ENCODE peak calls at places on chromosomes 1 and 21, in eight cellular contexts. One of them, this sample, is unnamed.

GRCh38 chr1:163361123-163361934 is 39.6 kb downstream of the NUF2 start:
- DNase-seq in NCI-H774: peak
- DNase-seq in stimulated activated CD4-positive, alpha-beta T cell treated with anti-CD3 and anti-CD28 coated beads, Interleukin-15, amount 100 ng/mL, for 1 hour: no peak
- DNase-seq in myocyte: peak
- DNase-seq in KG1: no peak
- DNase-seq in brain microvascular endothelial cell: no peak
- DNase-seq in C1 segment of cervical spinal cord: no peak
- DNase-seq in NCI-H524: peak
- DNase-seq in this sample: peak

GRCh38 chr1:41848216-41848952 is 70.3 kb downstream of the HIVEP3 start:
- DNase-seq in myocyte: no peak
- DNase-seq in brain microvascular endothelial cell: no peak
- DNase-seq in C1 segment of cervical spinal cord: no peak
- DNase-seq in stimulated activated CD4-positive, alpha-beta T cell treated with anti-CD3 and anti-CD28 coated beads, Interleukin-15, amount 100 ng/mL, for 1 hour: no peak
- DNase-seq in KG1: no peak
- DNase-seq in NCI-H774: no peak
- DNase-seq in NCI-H524: peak
- DNase-seq in this sample: no peak

GRCh38 chr1:150544204-150544603 is 5.0 kb upstream of the ADAMTSL4 start:
- DNase-seq in myocyte: peak
- DNase-seq in NCI-H524: no peak
- DNase-seq in KG1: no peak
- DNase-seq in stimulated activated CD4-positive, alpha-beta T cell treated with anti-CD3 and anti-CD28 coated beads, Interleukin-15, amount 100 ng/mL, for 1 hour: no peak
- DNase-seq in NCI-H774: peak
- DNase-seq in C1 segment of cervical spinal cord: no peak
- DNase-seq in brain microvascular endothelial cell: no peak
- DNase-seq in this sample: no peak

GRCh38 chr1:54476231-54477109 is 70.3 kb upstream of the SSBP3 start:
- DNase-seq in NCI-H524: no peak
- DNase-seq in myocyte: no peak
- DNase-seq in stimulated activated CD4-positive, alpha-beta T cell treated with anti-CD3 and anti-CD28 coated beads, Interleukin-15, amount 100 ng/mL, for 1 hour: no peak
- DNase-seq in brain microvascular endothelial cell: no peak
- DNase-seq in C1 segment of cervical spinal cord: no peak
- DNase-seq in KG1: no peak
- DNase-seq in NCI-H774: no peak
- DNase-seq in this sample: no peak

GRCh38 chr21:41294548-41295231 is 21.9 kb upstream of the FAM3B start:
- DNase-seq in C1 segment of cervical spinal cord: no peak
- DNase-seq in stimulated activated CD4-positive, alpha-beta T cell treated with anti-CD3 and anti-CD28 coated beads, Interleukin-15, amount 100 ng/mL, for 1 hour: no peak
- DNase-seq in KG1: no peak
- DNase-seq in NCI-H524: no peak
- DNase-seq in brain microvascular endothelial cell: no peak
- DNase-seq in NCI-H774: no peak
- DNase-seq in myocyte: no peak
- DNase-seq in this sample: no peak

GRCh38 chr1:37480581-37481288 is 6.4 kb downstream of the ZC3H12A start:
- DNase-seq in NCI-H524: no peak
- DNase-seq in brain microvascular endothelial cell: no peak
- DNase-seq in KG1: no peak
- DNase-seq in C1 segment of cervical spinal cord: no peak
- DNase-seq in NCI-H774: no peak
- DNase-seq in stimulated activated CD4-positive, alpha-beta T cell treated with anti-CD3 and anti-CD28 coated beads, Interleukin-15, amount 100 ng/mL, for 1 hour: no peak
- DNase-seq in myocyte: no peak
- DNase-seq in this sample: no peak

GRCh38 chr1:178470411-178470960 is 26.3 kb downstream of the CLEC20A start:
- DNase-seq in myocyte: no peak
- DNase-seq in C1 segment of cervical spinal cord: no peak
- DNase-seq in stimulated activated CD4-positive, alpha-beta T cell treated with anti-CD3 and anti-CD28 coated beads, Interleukin-15, amount 100 ng/mL, for 1 hour: no peak
- DNase-seq in KG1: no peak
- DNase-seq in brain microvascular endothelial cell: no peak
- DNase-seq in NCI-H524: no peak
- DNase-seq in NCI-H774: no peak
- DNase-seq in this sample: no peak

GRCh38 chr21:19692231-19692630 is 1288.6 kb upstream of the TMPRSS15 start:
- DNase-seq in brain microvascular endothelial cell: no peak
- DNase-seq in NCI-H524: peak
- DNase-seq in stimulated activated CD4-positive, alpha-beta T cell treated with anti-CD3 and anti-CD28 coated beads, Interleukin-15, amount 100 ng/mL, for 1 hour: no peak
- DNase-seq in NCI-H774: no peak
- DNase-seq in myocyte: no peak
- DNase-seq in C1 segment of cervical spinal cord: no peak
- DNase-seq in KG1: no peak
- DNase-seq in this sample: no peak

GRCh38 chr1:206757524-206758266 is 12.9 kb upstream of the IL19 start:
- DNase-seq in brain microvascular endothelial cell: no peak
- DNase-seq in NCI-H524: no peak
- DNase-seq in KG1: peak
- DNase-seq in stimulated activated CD4-positive, alpha-beta T cell treated with anti-CD3 and anti-CD28 coated beads, Interleukin-15, amount 100 ng/mL, for 1 hour: no peak
- DNase-seq in C1 segment of cervical spinal cord: no peak
- DNase-seq in myocyte: no peak
- DNase-seq in NCI-H774: no peak
- DNase-seq in this sample: no peak

GRCh38 chr1:178702141-178702540 is 22.9 kb upstream of the RALGPS2 start:
- DNase-seq in NCI-H524: no peak
- DNase-seq in NCI-H774: no peak
- DNase-seq in stimulated activated CD4-positive, alpha-beta T cell treated with anti-CD3 and anti-CD28 coated beads, Interleukin-15, amount 100 ng/mL, for 1 hour: no peak
- DNase-seq in KG1: no peak
- DNase-seq in myocyte: peak
- DNase-seq in C1 segment of cervical spinal cord: no peak
- DNase-seq in brain microvascular endothelial cell: no peak
- DNase-seq in this sample: peak

GRCh38 chr1:232184561-232185530 is 445.1 kb downstream of the SIPA1L2 start:
- DNase-seq in stimulated activated CD4-positive, alpha-beta T cell treated with anti-CD3 and anti-CD28 coated beads, Interleukin-15, amount 100 ng/mL, for 1 hour: no peak
- DNase-seq in C1 segment of cervical spinal cord: no peak
- DNase-seq in myocyte: no peak
- DNase-seq in NCI-H524: no peak
- DNase-seq in KG1: no peak
- DNase-seq in brain microvascular endothelial cell: no peak
- DNase-seq in NCI-H774: no peak
- DNase-seq in this sample: no peak

GRCh38 chr1:97870574-97870973 is 50.3 kb downstream of the DPYD start:
- DNase-seq in myocyte: no peak
- DNase-seq in NCI-H524: peak
- DNase-seq in NCI-H774: peak
- DNase-seq in brain microvascular endothelial cell: no peak
- DNase-seq in KG1: no peak
- DNase-seq in stimulated activated CD4-positive, alpha-beta T cell treated with anti-CD3 and anti-CD28 coated beads, Interleukin-15, amount 100 ng/mL, for 1 hour: no peak
- DNase-seq in C1 segment of cervical spinal cord: no peak
- DNase-seq in this sample: no peak

GRCh38 chr1:27806758-27807157 is 23.8 kb upstream of the PPP1R8 start:
- DNase-seq in brain microvascular endothelial cell: no peak
- DNase-seq in C1 segment of cervical spinal cord: no peak
- DNase-seq in NCI-H524: no peak
- DNase-seq in stimulated activated CD4-positive, alpha-beta T cell treated with anti-CD3 and anti-CD28 coated beads, Interleukin-15, amount 100 ng/mL, for 1 hour: no peak
- DNase-seq in KG1: no peak
- DNase-seq in myocyte: no peak
- DNase-seq in NCI-H774: no peak
- DNase-seq in this sample: no peak

GRCh38 chr1:202270871-202271326 is 70.8 kb downstream of the UBE2T start:
- DNase-seq in KG1: no peak
- DNase-seq in NCI-H524: peak
- DNase-seq in NCI-H774: peak
- DNase-seq in C1 segment of cervical spinal cord: no peak
- DNase-seq in brain microvascular endothelial cell: no peak
- DNase-seq in myocyte: no peak
- DNase-seq in stimulated activated CD4-positive, alpha-beta T cell treated with anti-CD3 and anti-CD28 coated beads, Interleukin-15, amount 100 ng/mL, for 1 hour: no peak
- DNase-seq in this sample: no peak

GRCh38 chr1:200028586-200029034 is 1.1 kb downstream of the NR5A2 start:
- DNase-seq in NCI-H774: no peak
- DNase-seq in stimulated activated CD4-positive, alpha-beta T cell treated with anti-CD3 and anti-CD28 coated beads, Interleukin-15, amount 100 ng/mL, for 1 hour: no peak
- DNase-seq in C1 segment of cervical spinal cord: no peak
- DNase-seq in myocyte: no peak
- DNase-seq in brain microvascular endothelial cell: no peak
- DNase-seq in KG1: no peak
- DNase-seq in NCI-H524: no peak
- DNase-seq in this sample: no peak

GRCh38 chr21:32330784-32331311 is 32.2 kb downstream of the MRAP start:
- DNase-seq in NCI-H524: no peak
- DNase-seq in stimulated activated CD4-positive, alpha-beta T cell treated with anti-CD3 and anti-CD28 coated beads, Interleukin-15, amount 100 ng/mL, for 1 hour: no peak
- DNase-seq in NCI-H774: no peak
- DNase-seq in brain microvascular endothelial cell: no peak
- DNase-seq in C1 segment of cervical spinal cord: no peak
- DNase-seq in myocyte: no peak
- DNase-seq in KG1: no peak
- DNase-seq in this sample: no peak

GRCh38 chr1:22528451-22528850 is 34.8 kb upstream of the EPHA8 start:
- DNase-seq in NCI-H774: no peak
- DNase-seq in stimulated activated CD4-positive, alpha-beta T cell treated with anti-CD3 and anti-CD28 coated beads, Interleukin-15, amount 100 ng/mL, for 1 hour: no peak
- DNase-seq in myocyte: no peak
- DNase-seq in NCI-H524: no peak
- DNase-seq in brain microvascular endothelial cell: no peak
- DNase-seq in C1 segment of cervical spinal cord: no peak
- DNase-seq in KG1: no peak
- DNase-seq in this sample: no peak

GRCh38 chr1:2801046-2801445 is 447 bp downstream of the TTC34 start:
- DNase-seq in stimulated activated CD4-positive, alpha-beta T cell treated with anti-CD3 and anti-CD28 coated beads, Interleukin-15, amount 100 ng/mL, for 1 hour: no peak
- DNase-seq in KG1: no peak
- DNase-seq in C1 segment of cervical spinal cord: no peak
- DNase-seq in NCI-H774: no peak
- DNase-seq in brain microvascular endothelial cell: no peak
- DNase-seq in NCI-H524: no peak
- DNase-seq in myocyte: no peak
- DNase-seq in this sample: no peak

GRCh38 chr21:42237161-42237560 is 18.2 kb downstream of the ABCG1 start:
- DNase-seq in NCI-H524: no peak
- DNase-seq in NCI-H774: no peak
- DNase-seq in brain microvascular endothelial cell: no peak
- DNase-seq in myocyte: no peak
- DNase-seq in KG1: no peak
- DNase-seq in C1 segment of cervical spinal cord: no peak
- DNase-seq in stimulated activated CD4-positive, alpha-beta T cell treated with anti-CD3 and anti-CD28 coated beads, Interleukin-15, amount 100 ng/mL, for 1 hour: no peak
- DNase-seq in this sample: no peak

GRCh38 chr1:6148497-6149241 is 31.5 kb downstream of the CHD5 start:
- DNase-seq in NCI-H524: no peak
- DNase-seq in stimulated activated CD4-positive, alpha-beta T cell treated with anti-CD3 and anti-CD28 coated beads, Interleukin-15, amount 100 ng/mL, for 1 hour: peak
- DNase-seq in C1 segment of cervical spinal cord: no peak
- DNase-seq in KG1: no peak
- DNase-seq in myocyte: no peak
- DNase-seq in brain microvascular endothelial cell: peak
- DNase-seq in NCI-H774: peak
- DNase-seq in this sample: no peak

GRCh38 chr1:110060034-110060661 is 10.3 kb downstream of the ALX3 start:
- DNase-seq in C1 segment of cervical spinal cord: no peak
- DNase-seq in KG1: peak
- DNase-seq in NCI-H774: no peak
- DNase-seq in brain microvascular endothelial cell: no peak
- DNase-seq in myocyte: no peak
- DNase-seq in stimulated activated CD4-positive, alpha-beta T cell treated with anti-CD3 and anti-CD28 coated beads, Interleukin-15, amount 100 ng/mL, for 1 hour: peak
- DNase-seq in NCI-H524: peak
- DNase-seq in this sample: peak

GRCh38 chr1:245099401-245099800 is 55.4 kb upstream of the KIF26B start:
- DNase-seq in C1 segment of cervical spinal cord: no peak
- DNase-seq in brain microvascular endothelial cell: no peak
- DNase-seq in NCI-H524: no peak
- DNase-seq in myocyte: no peak
- DNase-seq in NCI-H774: no peak
- DNase-seq in KG1: no peak
- DNase-seq in stimulated activated CD4-positive, alpha-beta T cell treated with anti-CD3 and anti-CD28 coated beads, Interleukin-15, amount 100 ng/mL, for 1 hour: no peak
- DNase-seq in this sample: no peak

GRCh38 chr1:212699104-212699838 is 369 bp downstream of the BATF3 start:
- DNase-seq in myocyte: peak
- DNase-seq in C1 segment of cervical spinal cord: no peak
- DNase-seq in brain microvascular endothelial cell: no peak
- DNase-seq in NCI-H524: peak
- DNase-seq in stimulated activated CD4-positive, alpha-beta T cell treated with anti-CD3 and anti-CD28 coated beads, Interleukin-15, amount 100 ng/mL, for 1 hour: no peak
- DNase-seq in NCI-H774: peak
- DNase-seq in KG1: peak
- DNase-seq in this sample: peak

GRCh38 chr1:186655877-186656276 is 24.3 kb downstream of the PTGS2 start:
- DNase-seq in NCI-H524: no peak
- DNase-seq in NCI-H774: no peak
- DNase-seq in brain microvascular endothelial cell: no peak
- DNase-seq in KG1: no peak
- DNase-seq in myocyte: no peak
- DNase-seq in stimulated activated CD4-positive, alpha-beta T cell treated with anti-CD3 and anti-CD28 coated beads, Interleukin-15, amount 100 ng/mL, for 1 hour: no peak
- DNase-seq in C1 segment of cervical spinal cord: no peak
- DNase-seq in this sample: no peak

GRCh38 chr1:41811051-41811795 is 107.5 kb downstream of the HIVEP3 start:
- DNase-seq in brain microvascular endothelial cell: peak
- DNase-seq in C1 segment of cervical spinal cord: no peak
- DNase-seq in myocyte: no peak
- DNase-seq in KG1: no peak
- DNase-seq in stimulated activated CD4-positive, alpha-beta T cell treated with anti-CD3 and anti-CD28 coated beads, Interleukin-15, amount 100 ng/mL, for 1 hour: no peak
- DNase-seq in NCI-H524: no peak
- DNase-seq in NCI-H774: no peak
- DNase-seq in this sample: no peak

GRCh38 chr1:89843279-89844121 is 22.7 kb downstream of the LRRC8D start:
- DNase-seq in KG1: peak
- DNase-seq in stimulated activated CD4-positive, alpha-beta T cell treated with anti-CD3 and anti-CD28 coated beads, Interleukin-15, amount 100 ng/mL, for 1 hour: peak
- DNase-seq in NCI-H524: peak
- DNase-seq in NCI-H774: peak
- DNase-seq in brain microvascular endothelial cell: peak
- DNase-seq in C1 segment of cervical spinal cord: peak
- DNase-seq in myocyte: peak
- DNase-seq in this sample: peak

GRCh38 chr1:9129391-9130041 is 614 bp upstream of the GPR157 start:
- DNase-seq in stimulated activated CD4-positive, alpha-beta T cell treated with anti-CD3 and anti-CD28 coated beads, Interleukin-15, amount 100 ng/mL, for 1 hour: peak
- DNase-seq in brain microvascular endothelial cell: no peak
- DNase-seq in KG1: peak
- DNase-seq in C1 segment of cervical spinal cord: peak
- DNase-seq in NCI-H774: peak
- DNase-seq in NCI-H524: peak
- DNase-seq in myocyte: peak
- DNase-seq in this sample: peak

GRCh38 chr1:27574871-27575831 is 28.8 kb downstream of the AHDC1 start:
- DNase-seq in myocyte: peak
- DNase-seq in C1 segment of cervical spinal cord: no peak
- DNase-seq in KG1: no peak
- DNase-seq in stimulated activated CD4-positive, alpha-beta T cell treated with anti-CD3 and anti-CD28 coated beads, Interleukin-15, amount 100 ng/mL, for 1 hour: no peak
- DNase-seq in NCI-H524: peak
- DNase-seq in NCI-H774: no peak
- DNase-seq in brain microvascular endothelial cell: peak
- DNase-seq in this sample: peak

GRCh38 chr21:42532466-42533181 is 19.0 kb downstream of the SLC37A1 start:
- DNase-seq in C1 segment of cervical spinal cord: peak
- DNase-seq in NCI-H524: no peak
- DNase-seq in brain microvascular endothelial cell: no peak
- DNase-seq in NCI-H774: peak
- DNase-seq in myocyte: peak
- DNase-seq in KG1: no peak
- DNase-seq in stimulated activated CD4-positive, alpha-beta T cell treated with anti-CD3 and anti-CD28 coated beads, Interleukin-15, amount 100 ng/mL, for 1 hour: no peak
- DNase-seq in this sample: peak

GRCh38 chr21:46161800-46162592 is 6.6 kb upstream of the FTCD start:
- DNase-seq in KG1: no peak
- DNase-seq in NCI-H524: no peak
- DNase-seq in C1 segment of cervical spinal cord: no peak
- DNase-seq in NCI-H774: no peak
- DNase-seq in stimulated activated CD4-positive, alpha-beta T cell treated with anti-CD3 and anti-CD28 coated beads, Interleukin-15, amount 100 ng/mL, for 1 hour: no peak
- DNase-seq in myocyte: no peak
- DNase-seq in brain microvascular endothelial cell: no peak
- DNase-seq in this sample: no peak

GRCh38 chr1:31102501-31102950 is 37.0 kb upstream of the PUM1 start:
- DNase-seq in myocyte: peak
- DNase-seq in NCI-H524: no peak
- DNase-seq in KG1: no peak
- DNase-seq in stimulated activated CD4-positive, alpha-beta T cell treated with anti-CD3 and anti-CD28 coated beads, Interleukin-15, amount 100 ng/mL, for 1 hour: no peak
- DNase-seq in brain microvascular endothelial cell: peak
- DNase-seq in NCI-H774: no peak
- DNase-seq in C1 segment of cervical spinal cord: no peak
- DNase-seq in this sample: peak

GRCh38 chr1:64246294-64246917 is 43.0 kb downstream of the UBE2U start:
- DNase-seq in C1 segment of cervical spinal cord: no peak
- DNase-seq in NCI-H524: peak
- DNase-seq in KG1: peak
- DNase-seq in myocyte: peak
- DNase-seq in stimulated activated CD4-positive, alpha-beta T cell treated with anti-CD3 and anti-CD28 coated beads, Interleukin-15, amount 100 ng/mL, for 1 hour: no peak
- DNase-seq in brain microvascular endothelial cell: no peak
- DNase-seq in NCI-H774: peak
- DNase-seq in this sample: peak

GRCh38 chr1:89041055-89041707 is 18.5 kb upstream of the GBP3 start:
- DNase-seq in KG1: no peak
- DNase-seq in myocyte: peak
- DNase-seq in C1 segment of cervical spinal cord: no peak
- DNase-seq in NCI-H774: no peak
- DNase-seq in stimulated activated CD4-positive, alpha-beta T cell treated with anti-CD3 and anti-CD28 coated beads, Interleukin-15, amount 100 ng/mL, for 1 hour: no peak
- DNase-seq in brain microvascular endothelial cell: peak
- DNase-seq in NCI-H524: no peak
- DNase-seq in this sample: peak

GRCh38 chr1:24725209-24725651 is 20.0 kb upstream of the CLIC4 start:
- DNase-seq in NCI-H774: no peak
- DNase-seq in C1 segment of cervical spinal cord: no peak
- DNase-seq in stimulated activated CD4-positive, alpha-beta T cell treated with anti-CD3 and anti-CD28 coated beads, Interleukin-15, amount 100 ng/mL, for 1 hour: no peak
- DNase-seq in myocyte: peak
- DNase-seq in NCI-H524: no peak
- DNase-seq in brain microvascular endothelial cell: peak
- DNase-seq in KG1: no peak
- DNase-seq in this sample: peak